ENCODE peak calls at places on chromosomes 12 and 14, in four cellular contexts. M is NCI-H146; X is iPS-NIHi11; L is stimulated activated CD4-positive, alpha-beta T cell treated with anti-CD3 and anti-CD28 coated beads, Interleukin-4, amount 100 ng/mL, for 1 hour. I is an unnamed sample.

GRCh38 chr12:126668961-126669360 is 1598.0 kb upstream of the TMEM132C start:
- DNase-seq in L (no peak), X (no peak), M (no peak), I (no peak)

GRCh38 chr12:109863961-109864712 is 16.2 kb downstream of the GLTP start:
- DNase-seq in L (no peak), X (no peak), M (no peak), I (no peak)

GRCh38 chr12:61781021-61781581 is 479.1 kb upstream of the USP15 start:
- DNase-seq in X (no peak), L (no peak), M (no peak), I (no peak)

GRCh38 chr14:104350463-104351185 is 212.2 kb downstream of the KIF26A start:
- DNase-seq in L (no peak), X (no peak), M (no peak), I (peak)

GRCh38 chr12:39772708-39773665 is 153.4 kb upstream of the ABCD2 start:
- DNase-seq in X (no peak), L (no peak), M (no peak), I (no peak)

GRCh38 chr12:46533723-46534122 is 161.2 kb upstream of the SLC38A2 start:
- DNase-seq in L (no peak), X (no peak), M (no peak), I (no peak)

GRCh38 chr14:77986808-77987207 is 183.4 kb upstream of the NRXN3 start:
- DNase-seq in X (no peak), L (no peak), M (no peak), I (no peak)

GRCh38 chr14:83053022-83053710 is 1519.5 kb upstream of the SEL1L start:
- DNase-seq in X (no peak), M (no peak), L (no peak), I (no peak)

GRCh38 chr12:75944097-75944904 is 87.3 kb downstream of the PHLDA1 start:
- DNase-seq in L (no peak), X (peak), M (no peak), I (no peak)

GRCh38 chr14:32074887-32075572 is 2.1 kb upstream of the ARHGAP5 start:
- DNase-seq in L (no peak), M (no peak), X (no peak), I (no peak)

GRCh38 chr12:3515506-3515905 is 24.5 kb downstream of the PRMT8 start:
- DNase-seq in M (peak), X (no peak), L (no peak), I (no peak)

GRCh38 chr14:92551066-92551841 is 37.7 kb downstream of the RIN3 start:
- DNase-seq in X (no peak), M (no peak), L (no peak), I (no peak)

GRCh38 chr12:68482014-68482413 is 128.7 kb upstream of the RAP1B start:
- DNase-seq in X (no peak), L (no peak), M (no peak), I (no peak)

GRCh38 chr14:85599939-85600338 is 70.0 kb downstream of the FLRT2 start:
- DNase-seq in L (no peak), X (no peak), M (no peak), I (no peak)

GRCh38 chr14:69376439-69376838 is 21.7 kb downstream of the ERH start:
- DNase-seq in M (no peak), X (no peak), L (no peak), I (no peak)

GRCh38 chr12:100845095-100845494 is 50.5 kb downstream of the ANO4 start:
- DNase-seq in L (no peak), M (no peak), X (no peak), I (no peak)

GRCh38 chr14:41062826-41063225 is 543.9 kb upstream of the LRFN5 start:
- DNase-seq in L (no peak), X (no peak), M (no peak), I (no peak)

GRCh38 chr12:131628766-131629448 is 82.0 kb upstream of the SFSWAP start:
- DNase-seq in L (no peak), M (no peak), X (no peak), I (no peak)

GRCh38 chr12:107511292-107511691 is 174.3 kb upstream of the PWP1 start:
- DNase-seq in L (no peak), M (no peak), X (no peak), I (no peak)

GRCh38 chr12:76762556-76762955 is 1.4 kb upstream of the ZDHHC17 start:
- DNase-seq in X (peak), M (no peak), L (no peak), I (no peak)

GRCh38 chr14:96584907-96585671 is 82.9 kb downstream of the PAPOLA start:
- DNase-seq in L (no peak), X (no peak), M (no peak), I (no peak)

GRCh38 chr14:71117839-71118743 is 210.8 kb downstream of the PCNX1 start:
- DNase-seq in L (no peak), X (no peak), M (no peak), I (no peak)

GRCh38 chr12:989751-990278 is 1.2 kb upstream of the ERC1 start:
- DNase-seq in L (no peak), M (peak), X (peak), I (peak)

GRCh38 chr12:2301531-2302461 is 249.0 kb downstream of the CACNA1C start:
- DNase-seq in M (no peak), L (no peak), X (no peak), I (no peak)

GRCh38 chr12:79055926-79056674 is 191.5 kb downstream of the SYT1 start:
- DNase-seq in X (no peak), M (no peak), L (no peak), I (no peak)

GRCh38 chr12:118061876-118062791 is 1.2 kb upstream of the WSB2 start:
- DNase-seq in X (peak), L (peak), M (peak), I (no peak)

GRCh38 chr14:98808494-98809407 is 463.2 kb downstream of the BCL11B start:
- DNase-seq in X (no peak), L (no peak), M (no peak), I (no peak)